ENCODE peak calls at places on chromosomes 2 and 18, in five cellular contexts. D is NCI-H2029 treated with DMSO at 0.1 percent for 48 hours, X is mucosa of gallbladder, B is NCI-H2171, Q is NB4. R is an unnamed sample.

GRCh38 chr2:140589696-140590095 is 1541.1 kb downstream of the LRP1B start:
- DNase-seq in D (no peak), X (no peak), B (no peak), Q (no peak), R (no peak)

GRCh38 chr2:188444106-188444835 is 152.6 kb downstream of the GULP1 start:
- DNase-seq in D (no peak), X (no peak), B (no peak), Q (no peak), R (no peak)

GRCh38 chr2:167212054-167212648 is 323.9 kb downstream of the XIRP2 start:
- DNase-seq in D (peak), X (peak), B (peak), Q (peak), R (peak)

GRCh38 chr2:8565399-8566154 is 116.3 kb upstream of the ID2 start:
- DNase-seq in D (no peak), X (no peak), B (no peak), Q (no peak), R (no peak)

GRCh38 chr2:63891488-63892030 is 49.9 kb downstream of the UGP2 start:
- DNase-seq in D (no peak), X (no peak), B (no peak), Q (no peak), R (peak)

GRCh38 chr2:27003857-27004256 is 28.9 kb upstream of the TMEM214 start:
- DNase-seq in D (no peak), X (no peak), B (no peak), Q (peak), R (no peak)

GRCh38 chr18:8080092-8080491 is 513.0 kb downstream of the PTPRM start:
- DNase-seq in D (no peak), X (no peak), B (no peak), Q (no peak), R (no peak)

GRCh38 chr2:12918138-12918840 is 201.6 kb downstream of the TRIB2 start:
- DNase-seq in D (no peak), X (no peak), B (no peak), Q (no peak), R (no peak)

GRCh38 chr18:66271927-66272326 is 332.0 kb downstream of the CDH19 start:
- DNase-seq in D (no peak), X (no peak), B (no peak), Q (no peak), R (no peak)

GRCh38 chr2:163593941-163594340 is 141.9 kb downstream of the FIGN start:
- DNase-seq in D (no peak), X (no peak), B (no peak), Q (no peak), R (no peak)

GRCh38 chr2:234954551-234954992 is 2.8 kb downstream of the SH3BP4 start:
- DNase-seq in D (no peak), X (no peak), B (no peak), Q (no peak), R (peak)

GRCh38 chr2:15788458-15789229 is 151.7 kb upstream of the MYCN start:
- DNase-seq in D (no peak), X (no peak), B (no peak), Q (no peak), R (no peak)

GRCh38 chr2:40210968-40211353 is 240.9 kb downstream of the SLC8A1 start:
- DNase-seq in D (no peak), X (no peak), B (no peak), Q (no peak), R (no peak)

GRCh38 chr2:223008162-223008561 is 43.8 kb upstream of the KCNE4 start:
- DNase-seq in D (no peak), X (no peak), B (no peak), Q (no peak), R (no peak)

GRCh38 chr18:54030434-54030833 is 194.0 kb downstream of the MBD2 start:
- DNase-seq in D (no peak), X (no peak), B (no peak), Q (no peak), R (no peak)

GRCh38 chr18:55136258-55136657 is 177.0 kb upstream of the CCDC68 start:
- DNase-seq in D (no peak), X (no peak), B (no peak), Q (no peak), R (no peak)

GRCh38 chr2:31440764-31441163 is 26.2 kb upstream of the XDH start:
- DNase-seq in D (no peak), X (no peak), B (no peak), Q (no peak), R (no peak)

GRCh38 chr18:49277395-49278036 is 182.9 kb downstream of the DYM start:
- DNase-seq in D (no peak), X (no peak), B (no peak), Q (no peak), R (no peak)

GRCh38 chr2:193542762-193543161 is 1348.0 kb upstream of the TMEFF2 start:
- DNase-seq in D (no peak), X (no peak), B (peak), Q (no peak), R (no peak)

GRCh38 chr2:174633621-174633927 is 36.0 kb upstream of the WIPF1 start:
- DNase-seq in D (no peak), X (no peak), B (no peak), Q (peak), R (no peak)

GRCh38 chr2:186515376-186515775 is 29.3 kb downstream of the ZC3H15 start:
- DNase-seq in D (no peak), X (no peak), B (no peak), Q (no peak), R (no peak)

GRCh38 chr2:37634914-37635358 is 36.5 kb downstream of the CDC42EP3 start:
- DNase-seq in D (no peak), X (no peak), B (no peak), Q (no peak), R (no peak)

GRCh38 chr18:3816601-3817363 is 366.8 kb downstream of the TGIF1 start:
- DNase-seq in D (no peak), X (peak), B (no peak), Q (no peak), R (no peak)

GRCh38 chr2:213627835-213628234 is 343.6 kb downstream of the SPAG16 start:
- DNase-seq in D (no peak), X (no peak), B (no peak), Q (no peak), R (no peak)

GRCh38 chr2:128788636-128789220 is 470.1 kb upstream of the HS6ST1 start:
- DNase-seq in D (no peak), X (peak), B (no peak), Q (no peak), R (peak)

GRCh38 chr18:49723648-49724180 is 89.6 kb downstream of the ACAA2 start:
- DNase-seq in D (no peak), X (peak), B (no peak), Q (peak), R (peak)

GRCh38 chr2:203809084-203809521 is 58.5 kb upstream of the CTLA4 start:
- DNase-seq in D (no peak), X (no peak), B (no peak), Q (no peak), R (no peak)

GRCh38 chr2:225040862-225041209 is 1.4 kb downstream of the DOCK10 start:
- DNase-seq in D (no peak), X (no peak), B (no peak), Q (no peak), R (peak)

GRCh38 chr2:207896525-207897295 is 127.0 kb upstream of the FZD5 start:
- DNase-seq in D (no peak), X (no peak), B (no peak), Q (no peak), R (no peak)

R was measured in testis.